ENCODE peak calls at places on chromosomes 3 and 15, in nine cellular contexts. One of them, this sample, is unnamed.

GRCh38 chr3:39147711-39148115 is 5.7 kb downstream of the CSRNP1 start:
- DNase-seq in stomach: no peak
- DNase-seq in body of pancreas: no peak
- DNase-seq in tibial nerve: no peak
- DNase-seq in gastrocnemius medialis: no peak
- DNase-seq in ovary: no peak
- DNase-seq in transverse colon: peak; percentile 65
- DNase-seq in Peyer's patch: peak; percentile 81
- DNase-seq in vagina: no peak
- DNase-seq in this sample: peak; percentile 89

GRCh38 chr3:144185291-144185690 is 213.7 kb downstream of the DIPK2A start:
- DNase-seq in body of pancreas: no peak
- DNase-seq in gastrocnemius medialis: no peak
- DNase-seq in Peyer's patch: no peak
- DNase-seq in tibial nerve: no peak
- DNase-seq in transverse colon: no peak
- DNase-seq in ovary: no peak
- DNase-seq in vagina: no peak
- DNase-seq in stomach: no peak
- DNase-seq in this sample: no peak

GRCh38 chr3:170632780-170633179 is 46.9 kb upstream of the SLC7A14 start:
- DNase-seq in gastrocnemius medialis: no peak
- DNase-seq in transverse colon: no peak
- DNase-seq in tibial nerve: no peak
- DNase-seq in Peyer's patch: no peak
- DNase-seq in body of pancreas: no peak
- DNase-seq in vagina: no peak
- DNase-seq in stomach: no peak
- DNase-seq in ovary: no peak
- DNase-seq in this sample: no peak

GRCh38 chr15:81242778-81243177 is 46.1 kb downstream of the IL16 start:
- DNase-seq in ovary: no peak
- DNase-seq in gastrocnemius medialis: no peak
- DNase-seq in body of pancreas: no peak
- DNase-seq in transverse colon: no peak
- DNase-seq in stomach: no peak
- DNase-seq in vagina: no peak
- DNase-seq in Peyer's patch: no peak
- DNase-seq in tibial nerve: no peak
- DNase-seq in this sample: no peak

GRCh38 chr3:149512073-149512782 is 37.7 kb downstream of the TM4SF4 start:
- DNase-seq in stomach: peak; percentile 67
- DNase-seq in Peyer's patch: peak; percentile 83
- DNase-seq in gastrocnemius medialis: peak; percentile 32
- DNase-seq in transverse colon: peak; percentile 60
- DNase-seq in tibial nerve: peak; percentile 81
- DNase-seq in body of pancreas: peak; percentile 75
- DNase-seq in ovary: peak; percentile 61
- DNase-seq in vagina: no peak
- DNase-seq in this sample: no peak

GRCh38 chr3:130429069-130430023 is 83.9 kb downstream of the COL6A5 start:
- DNase-seq in ovary: no peak
- DNase-seq in body of pancreas: no peak
- DNase-seq in vagina: no peak
- DNase-seq in stomach: no peak
- DNase-seq in transverse colon: no peak
- DNase-seq in gastrocnemius medialis: no peak
- DNase-seq in Peyer's patch: no peak
- DNase-seq in tibial nerve: no peak
- DNase-seq in this sample: no peak

GRCh38 chr3:100537646-100538338 is 45.4 kb downstream of the TMEM45A start:
- DNase-seq in vagina: no peak
- DNase-seq in tibial nerve: no peak
- DNase-seq in Peyer's patch: no peak
- DNase-seq in stomach: no peak
- DNase-seq in ovary: no peak
- DNase-seq in body of pancreas: no peak
- DNase-seq in gastrocnemius medialis: no peak
- DNase-seq in transverse colon: no peak
- DNase-seq in this sample: no peak

GRCh38 chr3:195100903-195101591 is 169.9 kb downstream of the XXYLT1 start:
- DNase-seq in vagina: no peak
- DNase-seq in stomach: peak; percentile 50
- DNase-seq in transverse colon: peak; percentile 29
- DNase-seq in ovary: no peak
- DNase-seq in gastrocnemius medialis: no peak
- DNase-seq in body of pancreas: peak; percentile 64
- DNase-seq in tibial nerve: peak; percentile 31
- DNase-seq in Peyer's patch: peak; percentile 64
- DNase-seq in this sample: no peak

GRCh38 chr3:89107461-89108035 is at the start of gene EPHA3:
- DNase-seq in ovary: peak; percentile 38
- DNase-seq in vagina: no peak
- DNase-seq in gastrocnemius medialis: peak; percentile 15
- DNase-seq in transverse colon: peak; percentile 52
- DNase-seq in stomach: peak; percentile 54
- DNase-seq in body of pancreas: peak; percentile 55
- DNase-seq in tibial nerve: peak; percentile 66
- DNase-seq in Peyer's patch: peak; percentile 77
- DNase-seq in this sample: peak; percentile 18

GRCh38 chr3:151911462-151911861 is 38.0 kb downstream of the SUCNR1 start:
- DNase-seq in body of pancreas: no peak
- DNase-seq in tibial nerve: no peak
- DNase-seq in Peyer's patch: no peak
- DNase-seq in vagina: no peak
- DNase-seq in ovary: no peak
- DNase-seq in gastrocnemius medialis: no peak
- DNase-seq in stomach: no peak
- DNase-seq in transverse colon: no peak
- DNase-seq in this sample: no peak

GRCh38 chr15:28975766-28976179 is 90.0 kb downstream of the APBA2 start:
- DNase-seq in ovary: no peak
- DNase-seq in body of pancreas: peak; percentile 61
- DNase-seq in stomach: no peak
- DNase-seq in Peyer's patch: peak; percentile 62
- DNase-seq in vagina: no peak
- DNase-seq in transverse colon: peak; percentile 30
- DNase-seq in gastrocnemius medialis: no peak
- DNase-seq in tibial nerve: no peak
- DNase-seq in this sample: no peak

GRCh38 chr15:74768099-74768770 is 13.6 kb upstream of the CSK start:
- DNase-seq in Peyer's patch: no peak
- DNase-seq in vagina: no peak
- DNase-seq in stomach: no peak
- DNase-seq in tibial nerve: no peak
- DNase-seq in ovary: no peak
- DNase-seq in gastrocnemius medialis: no peak
- DNase-seq in transverse colon: no peak
- DNase-seq in body of pancreas: no peak
- DNase-seq in this sample: no peak

GRCh38 chr3:4801924-4802323 is 177.3 kb upstream of the BHLHE40 start:
- DNase-seq in transverse colon: no peak
- DNase-seq in ovary: no peak
- DNase-seq in vagina: no peak
- DNase-seq in stomach: no peak
- DNase-seq in tibial nerve: no peak
- DNase-seq in body of pancreas: no peak
- DNase-seq in gastrocnemius medialis: no peak
- DNase-seq in Peyer's patch: no peak
- DNase-seq in this sample: no peak

GRCh38 chr3:4799266-4800256 is 179.7 kb upstream of the BHLHE40 start:
- DNase-seq in vagina: no peak
- DNase-seq in stomach: no peak
- DNase-seq in body of pancreas: no peak
- DNase-seq in gastrocnemius medialis: no peak
- DNase-seq in tibial nerve: no peak
- DNase-seq in transverse colon: no peak
- DNase-seq in ovary: no peak
- DNase-seq in Peyer's patch: no peak
- DNase-seq in this sample: no peak

GRCh38 chr3:4797201-4797600 is 182.0 kb upstream of the BHLHE40 start:
- DNase-seq in transverse colon: no peak
- DNase-seq in body of pancreas: no peak
- DNase-seq in tibial nerve: no peak
- DNase-seq in ovary: no peak
- DNase-seq in gastrocnemius medialis: no peak
- DNase-seq in vagina: no peak
- DNase-seq in stomach: no peak
- DNase-seq in Peyer's patch: no peak
- DNase-seq in this sample: no peak

GRCh38 chr3:4802903-4803302 is 176.3 kb upstream of the BHLHE40 start:
- DNase-seq in ovary: no peak
- DNase-seq in body of pancreas: no peak
- DNase-seq in Peyer's patch: no peak
- DNase-seq in tibial nerve: no peak
- DNase-seq in transverse colon: no peak
- DNase-seq in gastrocnemius medialis: no peak
- DNase-seq in stomach: no peak
- DNase-seq in vagina: no peak
- DNase-seq in this sample: no peak

DNA sequence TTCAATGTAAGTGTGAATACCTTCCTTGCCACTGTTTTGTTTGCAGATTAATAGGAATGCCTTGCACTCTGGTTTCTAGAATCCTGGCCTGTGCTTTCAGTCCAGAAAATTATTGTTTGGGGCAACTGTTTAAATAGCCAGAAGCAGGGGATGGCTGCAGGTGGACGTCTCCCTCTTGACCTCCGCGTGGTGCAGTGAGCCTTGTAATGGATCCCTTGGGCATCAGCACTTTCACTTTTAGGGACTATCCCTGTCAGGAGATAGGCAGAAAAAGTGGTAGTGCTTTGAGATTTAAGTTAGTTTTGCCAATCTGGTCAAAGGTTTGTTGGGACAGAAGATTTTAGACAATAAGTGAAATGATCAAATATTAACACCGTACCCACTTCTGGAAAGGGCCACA is 178.6 kb upstream of the BHLHE40 start:
- DNase-seq in gastrocnemius medialis: no peak
- DNase-seq in tibial nerve: no peak
- DNase-seq in body of pancreas: no peak
- DNase-seq in vagina: no peak
- DNase-seq in Peyer's patch: no peak
- DNase-seq in transverse colon: no peak
- DNase-seq in ovary: no peak
- DNase-seq in stomach: no peak
- DNase-seq in this sample: no peak
- TF ChIP-seq CTCF in gastrocnemius medialis: no peak
- TF ChIP-seq CTCF in tibial nerve: no peak
- TF ChIP-seq CTCF in body of pancreas: no peak
- TF ChIP-seq CTCF in vagina: no peak
- TF ChIP-seq CTCF in Peyer's patch: no peak
- TF ChIP-seq CTCF in transverse colon: no peak
- TF ChIP-seq CTCF in ovary: no peak
- TF ChIP-seq CTCF in stomach: no peak
- TF ChIP-seq CTCF in this sample: no peak

GRCh38 chr3:64685800-64686445 is 1.9 kb downstream of the ADAMTS9 start:
- DNase-seq in Peyer's patch: peak; percentile 84
- DNase-seq in body of pancreas: peak; percentile 81
- DNase-seq in tibial nerve: peak; percentile 87
- DNase-seq in stomach: peak; percentile 84
- DNase-seq in transverse colon: peak; percentile 89
- DNase-seq in gastrocnemius medialis: peak; percentile 92
- DNase-seq in vagina: no peak
- DNase-seq in ovary: peak; percentile 98
- DNase-seq in this sample: peak; percentile 88
- TF ChIP-seq POLR2A in Peyer's patch: peak; percentile 41
- TF ChIP-seq POLR2A in body of pancreas: peak; percentile 57
- TF ChIP-seq POLR2A in tibial nerve: peak; percentile 86
- TF ChIP-seq POLR2A in stomach: peak; percentile 40
- TF ChIP-seq POLR2A in transverse colon: peak; percentile 78
- TF ChIP-seq POLR2A in gastrocnemius medialis: peak; percentile 91
- TF ChIP-seq POLR2A in vagina: peak; percentile 71
- TF ChIP-seq POLR2A in ovary: peak; percentile 88
- TF ChIP-seq POLR2A in this sample: no peak

DNA sequence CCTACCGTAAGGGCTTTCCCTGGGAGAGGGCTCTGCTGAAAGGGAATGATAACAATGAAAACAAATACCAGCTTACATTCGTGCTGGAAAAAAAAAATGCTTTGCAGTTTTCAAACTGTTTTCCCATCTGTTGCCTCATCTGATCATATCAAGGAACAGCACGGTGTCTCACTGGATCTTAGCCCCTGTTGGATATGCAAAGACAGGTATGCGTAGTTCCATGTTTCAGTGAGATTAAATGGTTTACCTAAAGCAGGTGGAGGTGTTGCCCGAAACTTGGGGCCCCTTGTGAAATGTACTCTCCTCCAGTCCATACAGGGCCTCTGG is 77.4 kb upstream of the VGLL4 start:
- DNase-seq in Peyer's patch: no peak
- DNase-seq in vagina: no peak
- DNase-seq in body of pancreas: no peak
- DNase-seq in ovary: no peak
- DNase-seq in gastrocnemius medialis: no peak
- DNase-seq in transverse colon: no peak
- DNase-seq in tibial nerve: no peak
- DNase-seq in stomach: no peak
- DNase-seq in this sample: no peak
- TF ChIP-seq CTCF in Peyer's patch: no peak
- TF ChIP-seq CTCF in vagina: no peak
- TF ChIP-seq CTCF in body of pancreas: no peak
- TF ChIP-seq CTCF in ovary: no peak
- TF ChIP-seq CTCF in gastrocnemius medialis: no peak
- TF ChIP-seq CTCF in transverse colon: no peak
- TF ChIP-seq CTCF in tibial nerve: no peak
- TF ChIP-seq CTCF in stomach: no peak
- TF ChIP-seq CTCF in this sample: no peak

GRCh38 chr15:63042879-63043340 is 363 bp downstream of the TPM1 start:
- DNase-seq in stomach: no peak
- DNase-seq in tibial nerve: no peak
- DNase-seq in ovary: no peak
- DNase-seq in body of pancreas: no peak
- DNase-seq in gastrocnemius medialis: no peak
- DNase-seq in transverse colon: no peak
- DNase-seq in Peyer's patch: no peak
- DNase-seq in vagina: no peak
- DNase-seq in this sample: no peak

GRCh38 chr15:63044645-63045437 is 2.3 kb downstream of the TPM1 start:
- DNase-seq in body of pancreas: no peak
- DNase-seq in tibial nerve: no peak
- DNase-seq in Peyer's patch: no peak
- DNase-seq in ovary: no peak
- DNase-seq in vagina: no peak
- DNase-seq in transverse colon: no peak
- DNase-seq in stomach: no peak
- DNase-seq in gastrocnemius medialis: no peak
- DNase-seq in this sample: no peak

GRCh38 chr15:63041982-63042878 is at the start of gene TPM1:
- DNase-seq in gastrocnemius medialis: peak; percentile 63
- DNase-seq in ovary: peak; percentile 94
- DNase-seq in Peyer's patch: peak; percentile 74
- DNase-seq in tibial nerve: peak; percentile 72
- DNase-seq in body of pancreas: peak; percentile 77
- DNase-seq in transverse colon: peak; percentile 82
- DNase-seq in stomach: peak; percentile 64
- DNase-seq in vagina: no peak
- DNase-seq in this sample: peak; percentile 96

GRCh38 chr15:63044077-63044644 is 1.6 kb downstream of the TPM1 start:
- DNase-seq in body of pancreas: no peak
- DNase-seq in ovary: no peak
- DNase-seq in transverse colon: no peak
- DNase-seq in gastrocnemius medialis: no peak
- DNase-seq in vagina: no peak
- DNase-seq in tibial nerve: no peak
- DNase-seq in Peyer's patch: no peak
- DNase-seq in stomach: no peak
- DNase-seq in this sample: no peak

GRCh38 chr15:63043391-63044076 is 987 bp downstream of the TPM1 start:
- DNase-seq in body of pancreas: no peak
- DNase-seq in stomach: no peak
- DNase-seq in ovary: peak; percentile 63
- DNase-seq in transverse colon: no peak
- DNase-seq in gastrocnemius medialis: no peak
- DNase-seq in Peyer's patch: no peak
- DNase-seq in tibial nerve: no peak
- DNase-seq in vagina: no peak
- DNase-seq in this sample: no peak
- TF ChIP-seq POLR2A in body of pancreas: no peak
- TF ChIP-seq POLR2A in stomach: no peak
- TF ChIP-seq POLR2A in ovary: no peak
- TF ChIP-seq POLR2A in transverse colon: no peak
- TF ChIP-seq POLR2A in gastrocnemius medialis: no peak
- TF ChIP-seq POLR2A in Peyer's patch: no peak
- TF ChIP-seq POLR2A in tibial nerve: no peak
- TF ChIP-seq POLR2A in vagina: no peak
- TF ChIP-seq POLR2A in this sample: no peak

This sample was measured in lower leg skin.